ENCODE peak calls at places on chromosomes 3 and 15, in seven cellular contexts. D is NCI-H460, Q is NCI-H187, W is Caco-2, X is AG10803, O is Calu3, R is uterus. C is an unnamed sample.
A peak's percentile ranks its signal among the peaks of the same experiment; 100 is the strongest.

GRCh38 chr15:62977952-62978811 is 64.4 kb upstream of the TPM1 start:
- DNase-seq in D (no peak), Q (no peak), W (no peak), X (peak; percentile 91), O (no peak), R (no peak), C (no peak)

GRCh38 chr15:39270976-39271375 is 309.9 kb upstream of the THBS1 start:
- DNase-seq in D (no peak), Q (no peak), W (no peak), X (peak; percentile 99), O (no peak), R (no peak), C (no peak)

GRCh38 chr15:33145447-33145846 is 49.1 kb downstream of the FMN1 start:
- DNase-seq in D (no peak), Q (no peak), W (peak; percentile 24), X (no peak), O (no peak), R (no peak), C (no peak)

GRCh38 chr3:56677286-56677685 is 5.8 kb downstream of the TASOR start:
- DNase-seq in D (no peak), Q (no peak), W (no peak), X (no peak), O (no peak), R (no peak), C (no peak)

GRCh38 chr15:96416934-96417759 is 86.6 kb downstream of the NR2F2 start:
- DNase-seq in D (no peak), Q (no peak), W (peak; percentile 10), X (no peak), O (peak; percentile 53), R (peak; percentile 26), C (no peak)

GRCh38 chr3:141798455-141798854 is 35.2 kb downstream of the GRK7 start:
- DNase-seq in D (no peak), Q (no peak), W (no peak), X (peak; percentile 42), O (no peak), R (peak; percentile 61), C (no peak)

GRCh38 chr3:139427283-139428060 is 38.0 kb upstream of the COPB2 start:
- DNase-seq in D (peak; percentile 52), Q (no peak), W (peak; percentile 71), X (peak; percentile 81), O (peak; percentile 73), R (no peak), C (peak; percentile 31)

GRCh38 chr3:12002912-12003311 is 1.3 kb upstream of the SYN2 start:
- DNase-seq in D (no peak), Q (no peak), W (no peak), X (no peak), O (no peak), R (no peak), C (no peak)

GRCh38 chr3:27056326-27056725 is 312.9 kb downstream of the NEK10 start:
- DNase-seq in D (no peak), Q (no peak), W (no peak), X (no peak), O (no peak), R (no peak), C (no peak)

GRCh38 chr3:29582310-29582709 is 301.4 kb downstream of the RBMS3 start:
- DNase-seq in D (no peak), Q (no peak), W (no peak), X (no peak), O (no peak), R (no peak), C (no peak)

GRCh38 chr3:122890077-122890484 is 95.2 kb downstream of the SLC49A4 start:
- DNase-seq in D (no peak), Q (no peak), W (peak; percentile 48), X (peak; percentile 66), O (peak; percentile 64), R (peak; percentile 67), C (no peak)

GRCh38 chr3:128152419-128153155 is 694 bp upstream of the EEFSEC start:
- DNase-seq in D (peak; percentile 58), Q (no peak), W (no peak), X (no peak), O (no peak), R (no peak), C (no peak)

GRCh38 chr3:98733055-98733777 is 29.9 kb upstream of the ST3GAL6 start:
- DNase-seq in D (no peak), Q (peak; percentile 22), W (peak; percentile 7), X (no peak), O (peak; percentile 35), R (peak; percentile 26), C (no peak)

GRCh38 chr15:94274745-94275144 is 43.4 kb downstream of the MCTP2 start:
- DNase-seq in D (no peak), Q (no peak), W (no peak), X (no peak), O (no peak), R (no peak), C (no peak)

GRCh38 chr3:88113311-88114162 is 36.2 kb upstream of the C3orf38 start:
- DNase-seq in D (peak; percentile 65), Q (no peak), W (peak; percentile 79), X (peak; percentile 64), O (peak; percentile 69), R (peak; percentile 18), C (peak; percentile 34)

GRCh38 chr15:35305906-35306305 is 220.8 kb upstream of the NANOGP8 start:
- DNase-seq in D (no peak), Q (no peak), W (no peak), X (peak; percentile 84), O (no peak), R (no peak), C (no peak)

GRCh38 chr15:41622901-41623300 is 37.3 kb upstream of the MGA start:
- DNase-seq in D (no peak), Q (no peak), W (no peak), X (no peak), O (no peak), R (no peak), C (no peak)

GRCh38 chr3:157499342-157499963 is 3.8 kb downstream of the VEPH1 start:
- DNase-seq in D (peak; percentile 5), Q (no peak), W (peak; percentile 84), X (no peak), O (peak; percentile 93), R (no peak), C (no peak)

GRCh38 chr3:190575441-190576190 is 61.7 kb downstream of the IL1RAP start:
- DNase-seq in D (no peak), Q (no peak), W (no peak), X (no peak), O (no peak), R (no peak), C (no peak)

GRCh38 chr15:38187646-38188313 is 64.9 kb upstream of the SPRED1 start:
- DNase-seq in D (no peak), Q (no peak), W (no peak), X (no peak), O (no peak), R (no peak), C (no peak)

GRCh38 chr15:50906954-50907865 is 1.3 kb upstream of the AP4E1 start:
- DNase-seq in D (no peak), Q (peak; percentile 17), W (peak; percentile 30), X (no peak), O (peak; percentile 24), R (no peak), C (no peak)